ENCODE peak calls at places on chromosomes 4 and X, in four cellular contexts. One of them, this sample, is unnamed. For H3K36me3, the result is how much of the 10 kb centered on the place peaks cover.

GRCh38 chr4:55727746-55728145 is 91.6 kb upstream of the NMU start:
- DNase-seq in esophagus squamous epithelium: no peak
- DNase-seq in left lung: no peak
- DNase-seq in astrocyte: no peak
- DNase-seq in this sample: no peak

GRCh38 chrX:46770006-46770816 is 11.3 kb upstream of the SLC9A7 start:
- DNase-seq in left lung: no peak
- DNase-seq in esophagus squamous epithelium: no peak
- DNase-seq in astrocyte: peak
- DNase-seq in this sample: no peak

GRCh38 chr4:31674313-31674947 is 954.3 kb downstream of the PCDH7 start:
- DNase-seq in esophagus squamous epithelium: no peak
- DNase-seq in left lung: no peak
- DNase-seq in astrocyte: no peak
- DNase-seq in this sample: no peak

GRCh38 chr4:1922826-1923225 is 51.6 kb downstream of the NSD2 start:
- DNase-seq in astrocyte: no peak
- DNase-seq in left lung: no peak
- DNase-seq in esophagus squamous epithelium: no peak
- DNase-seq in this sample: no peak

GRCh38 chr4:76504613-76505465 is 69.8 kb downstream of the SHROOM3 start:
- DNase-seq in astrocyte: peak
- DNase-seq in esophagus squamous epithelium: no peak
- DNase-seq in left lung: no peak
- DNase-seq in this sample: no peak

GRCh38 chr4:112516401-112517066 is 554 bp upstream of the NEUROG2 start:
- DNase-seq in astrocyte: no peak
- DNase-seq in left lung: no peak
- DNase-seq in esophagus squamous epithelium: no peak
- DNase-seq in this sample: no peak

GRCh38 chr4:40301592-40301991 is 33.5 kb upstream of the CHRNA9 start:
- DNase-seq in astrocyte: no peak
- DNase-seq in esophagus squamous epithelium: no peak
- DNase-seq in left lung: no peak
- DNase-seq in this sample: no peak

GRCh38 chr4:30776921-30777415 is 56.8 kb downstream of the PCDH7 start:
- DNase-seq in esophagus squamous epithelium: no peak
- DNase-seq in astrocyte: peak
- DNase-seq in left lung: no peak
- DNase-seq in this sample: no peak

GRCh38 chr4:109472343-109472761 is 38.7 kb downstream of the SEC24B start:
- DNase-seq in astrocyte: peak
- DNase-seq in esophagus squamous epithelium: no peak
- DNase-seq in left lung: no peak
- DNase-seq in this sample: no peak

GRCh38 chrX:96538104-96538725 is 146.4 kb upstream of the DIAPH2 start:
- DNase-seq in astrocyte: no peak
- DNase-seq in esophagus squamous epithelium: no peak
- DNase-seq in left lung: no peak
- DNase-seq in this sample: no peak

GRCh38 chrX:129115104-129115503 is 408.2 kb downstream of the SMARCA1 start:
- DNase-seq in astrocyte: no peak
- DNase-seq in esophagus squamous epithelium: no peak
- DNase-seq in left lung: no peak
- DNase-seq in this sample: no peak

GRCh38 chrX:149487292-149487691 is 17.8 kb downstream of the IDS start:
- DNase-seq in astrocyte: no peak
- DNase-seq in left lung: no peak
- DNase-seq in esophagus squamous epithelium: no peak
- DNase-seq in this sample: no peak

GRCh38 chr4:152996101-152996500 is 60.0 kb downstream of the FHDC1 start:
- DNase-seq in left lung: no peak
- DNase-seq in astrocyte: no peak
- DNase-seq in esophagus squamous epithelium: no peak
- DNase-seq in this sample: no peak

GRCh38 chr4:10015140-10015753 is 6.0 kb downstream of the SLC2A9 start:
- DNase-seq in esophagus squamous epithelium: no peak
- DNase-seq in astrocyte: no peak
- DNase-seq in left lung: no peak
- DNase-seq in this sample: no peak

GRCh38 chr4:4502694-4503311 is 39.0 kb downstream of the STX18 start:
- DNase-seq in left lung: no peak
- DNase-seq in esophagus squamous epithelium: no peak
- DNase-seq in astrocyte: peak
- DNase-seq in this sample: no peak

GRCh38 chr4:139761461-139761860 is 95.8 kb downstream of the MGST2 start:
- DNase-seq in left lung: no peak
- DNase-seq in esophagus squamous epithelium: no peak
- DNase-seq in astrocyte: peak
- DNase-seq in this sample: no peak

GRCh38 chrX:69211701-69212100 is 46.4 kb upstream of the PJA1 start:
- DNase-seq in left lung: no peak
- DNase-seq in astrocyte: no peak
- DNase-seq in esophagus squamous epithelium: no peak
- DNase-seq in this sample: no peak

GRCh38 chrX:10160221-10160620 is 3.4 kb downstream of the CLCN4 start:
- DNase-seq in astrocyte: no peak
- DNase-seq in left lung: no peak
- DNase-seq in esophagus squamous epithelium: no peak
- DNase-seq in this sample: no peak

GRCh38 chrX:126485371-126485770 is 67.2 kb downstream of the DCAF12L1 start:
- DNase-seq in esophagus squamous epithelium: no peak
- DNase-seq in left lung: no peak
- DNase-seq in astrocyte: no peak
- DNase-seq in this sample: no peak

GRCh38 chr4:56972832-56973231 is 4.6 kb downstream of the NOA1 start:
- DNase-seq in astrocyte: no peak
- DNase-seq in esophagus squamous epithelium: no peak
- DNase-seq in left lung: no peak
- DNase-seq in this sample: no peak

GRCh38 chr4:21242163-21242562 is 541.9 kb downstream of the PACRGL start:
- DNase-seq in astrocyte: no peak
- DNase-seq in left lung: no peak
- DNase-seq in esophagus squamous epithelium: no peak
- DNase-seq in this sample: no peak

GRCh38 chr4:152591361-152591760 is 55.5 kb upstream of the FBXW7 start:
- DNase-seq in left lung: peak
- DNase-seq in esophagus squamous epithelium: no peak
- DNase-seq in astrocyte: peak
- DNase-seq in this sample: no peak

GRCh38 chr4:29047341-29048041 is 1672.7 kb upstream of the PCDH7 start:
- DNase-seq in left lung: no peak
- DNase-seq in esophagus squamous epithelium: no peak
- DNase-seq in astrocyte: no peak
- DNase-seq in this sample: no peak

GRCh38 chr4:176735300-176735699 is 57.4 kb downstream of the VEGFC start:
- DNase-seq in astrocyte: peak
- DNase-seq in left lung: no peak
- DNase-seq in esophagus squamous epithelium: no peak
- DNase-seq in this sample: no peak

GRCh38 chr4:139963708-139964107 is 190.3 kb downstream of the MAML3 start:
- DNase-seq in astrocyte: no peak
- DNase-seq in esophagus squamous epithelium: no peak
- DNase-seq in left lung: no peak
- DNase-seq in this sample: no peak

GRCh38 chr4:27888523-27888922 is 1027.9 kb downstream of the STIM2 start:
- DNase-seq in esophagus squamous epithelium: no peak
- DNase-seq in left lung: no peak
- DNase-seq in astrocyte: no peak
- DNase-seq in this sample: no peak

GRCh38 chr4:27881705-27882104 is 1021.1 kb downstream of the STIM2 start:
- DNase-seq in astrocyte: no peak
- DNase-seq in left lung: no peak
- DNase-seq in esophagus squamous epithelium: no peak
- DNase-seq in this sample: no peak

GRCh38 chr4:27886075-27886474 is 1025.4 kb downstream of the STIM2 start:
- DNase-seq in astrocyte: no peak
- DNase-seq in left lung: no peak
- DNase-seq in esophagus squamous epithelium: no peak
- DNase-seq in this sample: no peak

GRCh38 chr4:27887646-27888045 is 1027.0 kb downstream of the STIM2 start:
- DNase-seq in astrocyte: no peak
- DNase-seq in left lung: no peak
- DNase-seq in esophagus squamous epithelium: no peak
- DNase-seq in this sample: no peak
- H3K36me3 ChIP-seq in astrocyte: under half
- H3K36me3 ChIP-seq in left lung: under half
- H3K36me3 ChIP-seq in esophagus squamous epithelium: under half
- H3K36me3 ChIP-seq in this sample: under half

GRCh38 chrX:154355094-154355775 is 19.2 kb downstream of the FLNA start:
- DNase-seq in astrocyte: no peak
- DNase-seq in esophagus squamous epithelium: no peak
- DNase-seq in left lung: peak
- DNase-seq in this sample: no peak
- H3K27ac ChIP-seq in astrocyte: no peak
- H3K27ac ChIP-seq in esophagus squamous epithelium: no peak
- H3K27ac ChIP-seq in left lung: peak
- H3K27ac ChIP-seq in this sample: peak

GRCh38 chrX:19007011-19007410 is 23.1 kb upstream of the PHKA2 start:
- DNase-seq in esophagus squamous epithelium: no peak
- DNase-seq in astrocyte: no peak
- DNase-seq in left lung: no peak
- DNase-seq in this sample: no peak

GRCh38 chrX:19007868-19008267 is 24.0 kb upstream of the PHKA2 start:
- DNase-seq in esophagus squamous epithelium: no peak
- DNase-seq in astrocyte: no peak
- DNase-seq in left lung: no peak
- DNase-seq in this sample: no peak

GRCh38 chrX:19005909-19006308 is 22.0 kb upstream of the PHKA2 start:
- DNase-seq in left lung: no peak
- DNase-seq in astrocyte: no peak
- DNase-seq in esophagus squamous epithelium: no peak
- DNase-seq in this sample: no peak

GRCh38 chrX:18998653-18999052 is 14.7 kb upstream of the PHKA2 start:
- DNase-seq in left lung: no peak
- DNase-seq in esophagus squamous epithelium: no peak
- DNase-seq in astrocyte: no peak
- DNase-seq in this sample: no peak

DNA sequence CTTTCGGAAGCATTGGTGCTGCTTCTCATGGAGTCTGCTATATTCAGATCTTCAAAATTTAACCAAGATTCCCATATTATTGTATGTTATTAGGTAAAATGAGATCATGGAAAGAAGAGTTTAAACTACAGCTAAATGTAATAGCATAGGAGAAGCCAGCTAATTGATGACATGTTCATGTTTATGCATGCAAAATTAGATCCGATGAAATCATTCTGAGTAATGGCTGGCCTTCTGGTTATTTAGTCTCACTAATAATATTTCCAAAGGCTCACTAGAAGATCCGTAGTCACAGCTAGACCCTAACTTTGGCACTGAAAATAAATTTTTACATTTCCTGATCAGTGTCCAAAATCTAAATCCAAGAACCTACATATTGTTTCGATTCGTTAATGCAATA is 19.8 kb upstream of the PHKA2 start:
- DNase-seq in astrocyte: no peak
- DNase-seq in esophagus squamous epithelium: no peak
- DNase-seq in left lung: no peak
- DNase-seq in this sample: no peak
- H3K36me3 ChIP-seq in astrocyte: under half
- H3K36me3 ChIP-seq in esophagus squamous epithelium: under half
- H3K36me3 ChIP-seq in left lung: under half
- H3K36me3 ChIP-seq in this sample: under half

GRCh38 chrX:120514236-120514635 is 45.1 kb upstream of the LAMP2 start:
- DNase-seq in left lung: no peak
- DNase-seq in esophagus squamous epithelium: no peak
- DNase-seq in astrocyte: no peak
- DNase-seq in this sample: no peak

GRCh38 chrX:120512627-120513026 is 43.5 kb upstream of the LAMP2 start:
- DNase-seq in astrocyte: no peak
- DNase-seq in esophagus squamous epithelium: no peak
- DNase-seq in left lung: no peak
- DNase-seq in this sample: no peak

GRCh38 chrX:120512222-120512621 is 43.1 kb upstream of the LAMP2 start:
- DNase-seq in left lung: no peak
- DNase-seq in esophagus squamous epithelium: no peak
- DNase-seq in astrocyte: no peak
- DNase-seq in this sample: no peak

GRCh38 chrX:120522820-120523219 is 37.9 kb downstream of the CUL4B start:
- DNase-seq in esophagus squamous epithelium: no peak
- DNase-seq in astrocyte: no peak
- DNase-seq in left lung: no peak
- DNase-seq in this sample: no peak

DNA sequence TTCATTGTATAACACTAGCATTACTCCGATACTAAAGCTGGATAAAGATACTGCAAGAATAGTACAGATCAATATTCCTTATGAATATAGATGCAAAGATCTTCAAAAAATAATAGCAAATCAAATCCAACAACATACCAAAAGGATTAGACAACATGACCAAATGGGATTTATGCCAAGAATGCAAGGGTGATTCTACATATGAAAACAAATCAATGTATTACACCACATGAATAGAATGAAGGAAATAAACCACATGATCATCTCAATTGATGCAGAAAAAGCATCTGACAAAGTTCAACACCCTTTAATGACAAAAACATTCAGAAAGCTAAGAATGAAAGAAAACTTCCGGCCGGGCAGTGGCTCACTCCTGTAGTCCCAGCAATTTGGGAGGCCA is 42.8 kb downstream of the CUL4B start:
- DNase-seq in left lung: no peak
- DNase-seq in esophagus squamous epithelium: no peak
- DNase-seq in astrocyte: peak
- DNase-seq in this sample: no peak
- H3K27ac ChIP-seq in left lung: no peak
- H3K27ac ChIP-seq in esophagus squamous epithelium: no peak
- H3K27ac ChIP-seq in astrocyte: peak
- H3K27ac ChIP-seq in this sample: no peak

GRCh38 chr4:69584135-69584534 is 55.3 kb downstream of the UGT2A2 start:
- DNase-seq in astrocyte: no peak
- DNase-seq in esophagus squamous epithelium: no peak
- DNase-seq in left lung: no peak
- DNase-seq in this sample: no peak

GRCh38 chr4:69583543-69583942 is 55.9 kb downstream of the UGT2A2 start:
- DNase-seq in esophagus squamous epithelium: no peak
- DNase-seq in astrocyte: no peak
- DNase-seq in left lung: no peak
- DNase-seq in this sample: no peak
- H3K36me3 ChIP-seq in esophagus squamous epithelium: under half
- H3K36me3 ChIP-seq in astrocyte: under half
- H3K36me3 ChIP-seq in left lung: under half
- H3K36me3 ChIP-seq in this sample: under half

This sample was measured in ascending aorta.